ENCODE peak calls at places on chromosomes 2 and 18, in nine cellular contexts. One of them, this sample, is unnamed.

GRCh38 chr2:47336259-47337238 is 66.4 kb upstream of the MSH2 start:
- DNase-seq in A549: no peak
- DNase-seq in stimulated activated CD4-positive, alpha-beta T cell treated with anti-CD3 and anti-CD28 coated beads, TNF-alpha, amount 100 ng/mL, for 4 hours: no peak
- DNase-seq in dorsolateral prefrontal cortex: no peak
- DNase-seq in amygdala: no peak
- DNase-seq in NCI-H2029 treated with DMSO at 0.1 percent for 48 hours: no peak
- DNase-seq in NCI-H2107: no peak
- DNase-seq in KG1: peak
- DNase-seq in cardiac muscle cell: no peak
- DNase-seq in this sample: no peak

GRCh38 chr18:1965016-1965415 is 606.3 kb downstream of the METTL4 start:
- DNase-seq in A549: no peak
- DNase-seq in stimulated activated CD4-positive, alpha-beta T cell treated with anti-CD3 and anti-CD28 coated beads, TNF-alpha, amount 100 ng/mL, for 4 hours: no peak
- DNase-seq in dorsolateral prefrontal cortex: no peak
- DNase-seq in amygdala: no peak
- DNase-seq in NCI-H2029 treated with DMSO at 0.1 percent for 48 hours: no peak
- DNase-seq in NCI-H2107: no peak
- DNase-seq in KG1: no peak
- DNase-seq in cardiac muscle cell: no peak
- DNase-seq in this sample: no peak

GRCh38 chr18:49874238-49874637 is 60.9 kb upstream of the ACAA2 start:
- DNase-seq in A549: no peak
- DNase-seq in stimulated activated CD4-positive, alpha-beta T cell treated with anti-CD3 and anti-CD28 coated beads, TNF-alpha, amount 100 ng/mL, for 4 hours: no peak
- DNase-seq in dorsolateral prefrontal cortex: no peak
- DNase-seq in amygdala: no peak
- DNase-seq in NCI-H2029 treated with DMSO at 0.1 percent for 48 hours: no peak
- DNase-seq in NCI-H2107: no peak
- DNase-seq in KG1: no peak
- DNase-seq in cardiac muscle cell: no peak
- DNase-seq in this sample: no peak

GRCh38 chr18:31632356-31632755 is 40.7 kb downstream of the TTR start:
- DNase-seq in A549: no peak
- DNase-seq in stimulated activated CD4-positive, alpha-beta T cell treated with anti-CD3 and anti-CD28 coated beads, TNF-alpha, amount 100 ng/mL, for 4 hours: no peak
- DNase-seq in dorsolateral prefrontal cortex: no peak
- DNase-seq in amygdala: no peak
- DNase-seq in NCI-H2029 treated with DMSO at 0.1 percent for 48 hours: no peak
- DNase-seq in NCI-H2107: no peak
- DNase-seq in KG1: no peak
- DNase-seq in cardiac muscle cell: no peak
- DNase-seq in this sample: no peak

GRCh38 chr2:237232166-237232565 is 146.5 kb downstream of the COPS8 start:
- DNase-seq in A549: no peak
- DNase-seq in stimulated activated CD4-positive, alpha-beta T cell treated with anti-CD3 and anti-CD28 coated beads, TNF-alpha, amount 100 ng/mL, for 4 hours: no peak
- DNase-seq in dorsolateral prefrontal cortex: no peak
- DNase-seq in amygdala: no peak
- DNase-seq in NCI-H2029 treated with DMSO at 0.1 percent for 48 hours: no peak
- DNase-seq in NCI-H2107: no peak
- DNase-seq in KG1: no peak
- DNase-seq in cardiac muscle cell: no peak
- DNase-seq in this sample: no peak

GRCh38 chr2:160432633-160433032 is 61.0 kb downstream of the RBMS1 start:
- DNase-seq in A549: peak
- DNase-seq in stimulated activated CD4-positive, alpha-beta T cell treated with anti-CD3 and anti-CD28 coated beads, TNF-alpha, amount 100 ng/mL, for 4 hours: no peak
- DNase-seq in dorsolateral prefrontal cortex: no peak
- DNase-seq in amygdala: no peak
- DNase-seq in NCI-H2029 treated with DMSO at 0.1 percent for 48 hours: no peak
- DNase-seq in NCI-H2107: no peak
- DNase-seq in KG1: no peak
- DNase-seq in cardiac muscle cell: no peak
- DNase-seq in this sample: peak

GRCh38 chr2:171139860-171140259 is 20.8 kb downstream of the TLK1 start:
- DNase-seq in A549: no peak
- DNase-seq in stimulated activated CD4-positive, alpha-beta T cell treated with anti-CD3 and anti-CD28 coated beads, TNF-alpha, amount 100 ng/mL, for 4 hours: no peak
- DNase-seq in dorsolateral prefrontal cortex: no peak
- DNase-seq in amygdala: no peak
- DNase-seq in NCI-H2029 treated with DMSO at 0.1 percent for 48 hours: no peak
- DNase-seq in NCI-H2107: no peak
- DNase-seq in KG1: no peak
- DNase-seq in cardiac muscle cell: no peak
- DNase-seq in this sample: no peak

GRCh38 chr2:229686122-229686919 is 28.0 kb downstream of the DNER start:
- DNase-seq in A549: no peak
- DNase-seq in stimulated activated CD4-positive, alpha-beta T cell treated with anti-CD3 and anti-CD28 coated beads, TNF-alpha, amount 100 ng/mL, for 4 hours: no peak
- DNase-seq in dorsolateral prefrontal cortex: no peak
- DNase-seq in amygdala: no peak
- DNase-seq in NCI-H2029 treated with DMSO at 0.1 percent for 48 hours: peak
- DNase-seq in NCI-H2107: peak
- DNase-seq in KG1: no peak
- DNase-seq in cardiac muscle cell: no peak
- DNase-seq in this sample: no peak

GRCh38 chr2:240569998-240570530 is 1.8 kb downstream of the RNPEPL1 start:
- DNase-seq in A549: no peak
- DNase-seq in stimulated activated CD4-positive, alpha-beta T cell treated with anti-CD3 and anti-CD28 coated beads, TNF-alpha, amount 100 ng/mL, for 4 hours: no peak
- DNase-seq in dorsolateral prefrontal cortex: no peak
- DNase-seq in amygdala: no peak
- DNase-seq in NCI-H2029 treated with DMSO at 0.1 percent for 48 hours: no peak
- DNase-seq in NCI-H2107: no peak
- DNase-seq in KG1: no peak
- DNase-seq in cardiac muscle cell: no peak
- DNase-seq in this sample: no peak

GRCh38 chr18:13159579-13159978 is 59.0 kb upstream of the LDLRAD4 start:
- DNase-seq in A549: peak
- DNase-seq in stimulated activated CD4-positive, alpha-beta T cell treated with anti-CD3 and anti-CD28 coated beads, TNF-alpha, amount 100 ng/mL, for 4 hours: no peak
- DNase-seq in dorsolateral prefrontal cortex: no peak
- DNase-seq in amygdala: no peak
- DNase-seq in NCI-H2029 treated with DMSO at 0.1 percent for 48 hours: peak
- DNase-seq in NCI-H2107: no peak
- DNase-seq in KG1: peak
- DNase-seq in cardiac muscle cell: peak
- DNase-seq in this sample: peak

GRCh38 chr18:44178476-44178875 is 502.2 kb upstream of the SETBP1 start:
- DNase-seq in A549: no peak
- DNase-seq in stimulated activated CD4-positive, alpha-beta T cell treated with anti-CD3 and anti-CD28 coated beads, TNF-alpha, amount 100 ng/mL, for 4 hours: no peak
- DNase-seq in dorsolateral prefrontal cortex: no peak
- DNase-seq in amygdala: no peak
- DNase-seq in NCI-H2029 treated with DMSO at 0.1 percent for 48 hours: no peak
- DNase-seq in NCI-H2107: no peak
- DNase-seq in KG1: no peak
- DNase-seq in cardiac muscle cell: no peak
- DNase-seq in this sample: no peak

GRCh38 chr2:212177724-212178123 is 360.9 kb downstream of the ERBB4 start:
- DNase-seq in A549: no peak
- DNase-seq in stimulated activated CD4-positive, alpha-beta T cell treated with anti-CD3 and anti-CD28 coated beads, TNF-alpha, amount 100 ng/mL, for 4 hours: no peak
- DNase-seq in dorsolateral prefrontal cortex: no peak
- DNase-seq in amygdala: no peak
- DNase-seq in NCI-H2029 treated with DMSO at 0.1 percent for 48 hours: no peak
- DNase-seq in NCI-H2107: no peak
- DNase-seq in KG1: no peak
- DNase-seq in cardiac muscle cell: peak
- DNase-seq in this sample: peak

GRCh38 chr2:45650851-45651414 is 542 bp upstream of the PRKCE start:
- DNase-seq in A549: peak
- DNase-seq in stimulated activated CD4-positive, alpha-beta T cell treated with anti-CD3 and anti-CD28 coated beads, TNF-alpha, amount 100 ng/mL, for 4 hours: peak
- DNase-seq in dorsolateral prefrontal cortex: peak
- DNase-seq in amygdala: peak
- DNase-seq in NCI-H2029 treated with DMSO at 0.1 percent for 48 hours: no peak
- DNase-seq in NCI-H2107: peak
- DNase-seq in KG1: peak
- DNase-seq in cardiac muscle cell: peak
- DNase-seq in this sample: peak

GRCh38 chr2:134836986-134837385 is 1.4 kb upstream of the ACMSD start:
- DNase-seq in A549: no peak
- DNase-seq in stimulated activated CD4-positive, alpha-beta T cell treated with anti-CD3 and anti-CD28 coated beads, TNF-alpha, amount 100 ng/mL, for 4 hours: no peak
- DNase-seq in dorsolateral prefrontal cortex: no peak
- DNase-seq in amygdala: no peak
- DNase-seq in NCI-H2029 treated with DMSO at 0.1 percent for 48 hours: no peak
- DNase-seq in NCI-H2107: no peak
- DNase-seq in KG1: no peak
- DNase-seq in cardiac muscle cell: no peak
- DNase-seq in this sample: no peak

GRCh38 chr2:166127217-166128155 is at the start of gene SCN1A:
- DNase-seq in A549: peak
- DNase-seq in stimulated activated CD4-positive, alpha-beta T cell treated with anti-CD3 and anti-CD28 coated beads, TNF-alpha, amount 100 ng/mL, for 4 hours: no peak
- DNase-seq in dorsolateral prefrontal cortex: peak
- DNase-seq in amygdala: no peak
- DNase-seq in NCI-H2029 treated with DMSO at 0.1 percent for 48 hours: peak
- DNase-seq in NCI-H2107: no peak
- DNase-seq in KG1: peak
- DNase-seq in cardiac muscle cell: peak
- DNase-seq in this sample: peak

GRCh38 chr2:235954281-235954680 is 213.9 kb downstream of the GBX2 start:
- DNase-seq in A549: no peak
- DNase-seq in stimulated activated CD4-positive, alpha-beta T cell treated with anti-CD3 and anti-CD28 coated beads, TNF-alpha, amount 100 ng/mL, for 4 hours: no peak
- DNase-seq in dorsolateral prefrontal cortex: no peak
- DNase-seq in amygdala: no peak
- DNase-seq in NCI-H2029 treated with DMSO at 0.1 percent for 48 hours: no peak
- DNase-seq in NCI-H2107: no peak
- DNase-seq in KG1: no peak
- DNase-seq in cardiac muscle cell: no peak
- DNase-seq in this sample: no peak

GRCh38 chr18:22168360-22168921 is 948 bp upstream of the GATA6 start:
- DNase-seq in A549: peak
- DNase-seq in stimulated activated CD4-positive, alpha-beta T cell treated with anti-CD3 and anti-CD28 coated beads, TNF-alpha, amount 100 ng/mL, for 4 hours: no peak
- DNase-seq in dorsolateral prefrontal cortex: no peak
- DNase-seq in amygdala: no peak
- DNase-seq in NCI-H2029 treated with DMSO at 0.1 percent for 48 hours: no peak
- DNase-seq in NCI-H2107: no peak
- DNase-seq in KG1: no peak
- DNase-seq in cardiac muscle cell: peak
- DNase-seq in this sample: peak

GRCh38 chr2:149573760-149574159 is 13.8 kb downstream of the MMADHC start:
- DNase-seq in A549: no peak
- DNase-seq in stimulated activated CD4-positive, alpha-beta T cell treated with anti-CD3 and anti-CD28 coated beads, TNF-alpha, amount 100 ng/mL, for 4 hours: no peak
- DNase-seq in dorsolateral prefrontal cortex: no peak
- DNase-seq in amygdala: no peak
- DNase-seq in NCI-H2029 treated with DMSO at 0.1 percent for 48 hours: no peak
- DNase-seq in NCI-H2107: no peak
- DNase-seq in KG1: no peak
- DNase-seq in cardiac muscle cell: no peak
- DNase-seq in this sample: peak

GRCh38 chr2:85457877-85458316 is 39.4 kb downstream of the SH2D6 start:
- DNase-seq in A549: no peak
- DNase-seq in stimulated activated CD4-positive, alpha-beta T cell treated with anti-CD3 and anti-CD28 coated beads, TNF-alpha, amount 100 ng/mL, for 4 hours: no peak
- DNase-seq in dorsolateral prefrontal cortex: no peak
- DNase-seq in amygdala: no peak
- DNase-seq in NCI-H2029 treated with DMSO at 0.1 percent for 48 hours: no peak
- DNase-seq in NCI-H2107: no peak
- DNase-seq in KG1: no peak
- DNase-seq in cardiac muscle cell: no peak
- DNase-seq in this sample: no peak

GRCh38 chr2:10390369-10390801 is 57.7 kb downstream of the ODC1 start:
- DNase-seq in A549: no peak
- DNase-seq in stimulated activated CD4-positive, alpha-beta T cell treated with anti-CD3 and anti-CD28 coated beads, TNF-alpha, amount 100 ng/mL, for 4 hours: no peak
- DNase-seq in dorsolateral prefrontal cortex: no peak
- DNase-seq in amygdala: no peak
- DNase-seq in NCI-H2029 treated with DMSO at 0.1 percent for 48 hours: no peak
- DNase-seq in NCI-H2107: no peak
- DNase-seq in KG1: no peak
- DNase-seq in cardiac muscle cell: no peak
- DNase-seq in this sample: no peak

GRCh38 chr2:232893834-232894233 is 23.8 kb downstream of the SNORC start:
- DNase-seq in A549: no peak
- DNase-seq in stimulated activated CD4-positive, alpha-beta T cell treated with anti-CD3 and anti-CD28 coated beads, TNF-alpha, amount 100 ng/mL, for 4 hours: no peak
- DNase-seq in dorsolateral prefrontal cortex: no peak
- DNase-seq in amygdala: no peak
- DNase-seq in NCI-H2029 treated with DMSO at 0.1 percent for 48 hours: no peak
- DNase-seq in NCI-H2107: no peak
- DNase-seq in KG1: no peak
- DNase-seq in cardiac muscle cell: no peak
- DNase-seq in this sample: no peak

GRCh38 chr18:8366656-8367055 is 242.6 kb upstream of the RAB12 start:
- DNase-seq in A549: no peak
- DNase-seq in stimulated activated CD4-positive, alpha-beta T cell treated with anti-CD3 and anti-CD28 coated beads, TNF-alpha, amount 100 ng/mL, for 4 hours: no peak
- DNase-seq in dorsolateral prefrontal cortex: peak
- DNase-seq in amygdala: no peak
- DNase-seq in NCI-H2029 treated with DMSO at 0.1 percent for 48 hours: no peak
- DNase-seq in NCI-H2107: no peak
- DNase-seq in KG1: no peak
- DNase-seq in cardiac muscle cell: no peak
- DNase-seq in this sample: no peak

GRCh38 chr2:74530239-74531161 is 767 bp downstream of the HTRA2 start:
- DNase-seq in A549: peak
- DNase-seq in stimulated activated CD4-positive, alpha-beta T cell treated with anti-CD3 and anti-CD28 coated beads, TNF-alpha, amount 100 ng/mL, for 4 hours: no peak
- DNase-seq in dorsolateral prefrontal cortex: peak
- DNase-seq in amygdala: no peak
- DNase-seq in NCI-H2029 treated with DMSO at 0.1 percent for 48 hours: no peak
- DNase-seq in NCI-H2107: no peak
- DNase-seq in KG1: no peak
- DNase-seq in cardiac muscle cell: peak
- DNase-seq in this sample: peak

GRCh38 chr18:39604836-39605235 is 2039.2 kb upstream of the CELF4 start:
- DNase-seq in A549: no peak
- DNase-seq in stimulated activated CD4-positive, alpha-beta T cell treated with anti-CD3 and anti-CD28 coated beads, TNF-alpha, amount 100 ng/mL, for 4 hours: no peak
- DNase-seq in dorsolateral prefrontal cortex: no peak
- DNase-seq in amygdala: no peak
- DNase-seq in NCI-H2029 treated with DMSO at 0.1 percent for 48 hours: no peak
- DNase-seq in NCI-H2107: no peak
- DNase-seq in KG1: no peak
- DNase-seq in cardiac muscle cell: no peak
- DNase-seq in this sample: peak

GRCh38 chr2:185780890-185781289 is 42.3 kb downstream of the FSIP2 start:
- DNase-seq in A549: no peak
- DNase-seq in stimulated activated CD4-positive, alpha-beta T cell treated with anti-CD3 and anti-CD28 coated beads, TNF-alpha, amount 100 ng/mL, for 4 hours: no peak
- DNase-seq in dorsolateral prefrontal cortex: no peak
- DNase-seq in amygdala: no peak
- DNase-seq in NCI-H2029 treated with DMSO at 0.1 percent for 48 hours: no peak
- DNase-seq in NCI-H2107: no peak
- DNase-seq in KG1: no peak
- DNase-seq in cardiac muscle cell: no peak
- DNase-seq in this sample: no peak

GRCh38 chr18:63177822-63178525 is 141.6 kb downstream of the BCL2 start:
- DNase-seq in A549: no peak
- DNase-seq in stimulated activated CD4-positive, alpha-beta T cell treated with anti-CD3 and anti-CD28 coated beads, TNF-alpha, amount 100 ng/mL, for 4 hours: no peak
- DNase-seq in dorsolateral prefrontal cortex: no peak
- DNase-seq in amygdala: no peak
- DNase-seq in NCI-H2029 treated with DMSO at 0.1 percent for 48 hours: no peak
- DNase-seq in NCI-H2107: peak
- DNase-seq in KG1: no peak
- DNase-seq in cardiac muscle cell: no peak
- DNase-seq in this sample: no peak

GRCh38 chr2:237540823-237541222 is 25.6 kb upstream of the PRLH start:
- DNase-seq in A549: no peak
- DNase-seq in stimulated activated CD4-positive, alpha-beta T cell treated with anti-CD3 and anti-CD28 coated beads, TNF-alpha, amount 100 ng/mL, for 4 hours: no peak
- DNase-seq in dorsolateral prefrontal cortex: no peak
- DNase-seq in amygdala: no peak
- DNase-seq in NCI-H2029 treated with DMSO at 0.1 percent for 48 hours: peak
- DNase-seq in NCI-H2107: no peak
- DNase-seq in KG1: no peak
- DNase-seq in cardiac muscle cell: no peak
- DNase-seq in this sample: no peak

GRCh38 chr2:189129971-189130370 is 49.6 kb downstream of the COL5A2 start:
- DNase-seq in A549: no peak
- DNase-seq in stimulated activated CD4-positive, alpha-beta T cell treated with anti-CD3 and anti-CD28 coated beads, TNF-alpha, amount 100 ng/mL, for 4 hours: no peak
- DNase-seq in dorsolateral prefrontal cortex: no peak
- DNase-seq in amygdala: no peak
- DNase-seq in NCI-H2029 treated with DMSO at 0.1 percent for 48 hours: no peak
- DNase-seq in NCI-H2107: no peak
- DNase-seq in KG1: no peak
- DNase-seq in cardiac muscle cell: no peak
- DNase-seq in this sample: no peak

GRCh38 chr2:235347691-235348090 is 146.2 kb upstream of the AGAP1 start:
- DNase-seq in A549: peak
- DNase-seq in stimulated activated CD4-positive, alpha-beta T cell treated with anti-CD3 and anti-CD28 coated beads, TNF-alpha, amount 100 ng/mL, for 4 hours: no peak
- DNase-seq in dorsolateral prefrontal cortex: no peak
- DNase-seq in amygdala: no peak
- DNase-seq in NCI-H2029 treated with DMSO at 0.1 percent for 48 hours: no peak
- DNase-seq in NCI-H2107: no peak
- DNase-seq in KG1: no peak
- DNase-seq in cardiac muscle cell: no peak
- DNase-seq in this sample: no peak

GRCh38 chr2:215692387-215693079 is 256.7 kb upstream of the FN1 start:
- DNase-seq in A549: no peak
- DNase-seq in stimulated activated CD4-positive, alpha-beta T cell treated with anti-CD3 and anti-CD28 coated beads, TNF-alpha, amount 100 ng/mL, for 4 hours: no peak
- DNase-seq in dorsolateral prefrontal cortex: no peak
- DNase-seq in amygdala: no peak
- DNase-seq in NCI-H2029 treated with DMSO at 0.1 percent for 48 hours: no peak
- DNase-seq in NCI-H2107: no peak
- DNase-seq in KG1: no peak
- DNase-seq in cardiac muscle cell: no peak
- DNase-seq in this sample: peak

GRCh38 chr2:72143441-72144356 is 4.0 kb downstream of the CYP26B1 start:
- DNase-seq in A549: no peak
- DNase-seq in stimulated activated CD4-positive, alpha-beta T cell treated with anti-CD3 and anti-CD28 coated beads, TNF-alpha, amount 100 ng/mL, for 4 hours: no peak
- DNase-seq in dorsolateral prefrontal cortex: peak
- DNase-seq in amygdala: no peak
- DNase-seq in NCI-H2029 treated with DMSO at 0.1 percent for 48 hours: no peak
- DNase-seq in NCI-H2107: no peak
- DNase-seq in KG1: no peak
- DNase-seq in cardiac muscle cell: peak
- DNase-seq in this sample: peak

This sample was measured in endothelial cell of umbilical vein.